ENCODE peak calls at places on chromosomes 4 and X, in five cellular contexts. M is transverse colon, G is WERI-Rb-1, O is brain microvascular endothelial cell, K is right lobe of liver. V is an unnamed sample.

GRCh38 chr4:173301518-173302201 is 32.5 kb downstream of the HMGB2 start:
- DNase-seq in M (no peak), G (no peak), O (peak; percentile 39), K (no peak), V (no peak)

GRCh38 chr4:151165205-151166000 is 66.0 kb downstream of the RPS3A start:
- DNase-seq in M (no peak), G (no peak), O (no peak), K (no peak), V (no peak)

GRCh38 chrX:122835886-122836285 is 348.2 kb upstream of the GRIA3 start:
- DNase-seq in M (no peak), G (no peak), O (no peak), K (no peak), V (no peak)

GRCh38 chr4:98786866-98787265 is 128.5 kb upstream of the TSPAN5 start:
- DNase-seq in M (no peak), G (no peak), O (no peak), K (no peak), V (no peak)

GRCh38 chrX:21740329-21741274 is 17.3 kb downstream of the SMPX start:
- DNase-seq in M (peak; percentile 10), G (peak; percentile 16), O (peak; percentile 26), K (peak; percentile 86), V (no peak)

GRCh38 chr4:67465763-67466052 is 79.6 kb downstream of the CENPC start:
- DNase-seq in M (no peak), G (no peak), O (no peak), K (no peak), V (no peak)

GRCh38 chr4:104896623-104897296 is 249.9 kb upstream of the TET2 start:
- DNase-seq in M (no peak), G (no peak), O (no peak), K (no peak), V (peak; percentile 26)

GRCh38 chr4:139229534-139230039 is 50.4 kb downstream of the MGARP start:
- DNase-seq in M (no peak), G (no peak), O (peak; percentile 43), K (no peak), V (no peak)

GRCh38 chrX:10922158-10922557 is 189.0 kb upstream of the HCCS start:
- DNase-seq in M (no peak), G (no peak), O (peak; percentile 72), K (no peak), V (no peak)

GRCh38 chr4:119025916-119026661 is 109.5 kb upstream of the MYOZ2 start:
- DNase-seq in M (peak; percentile 27), G (no peak), O (peak; percentile 78), K (no peak), V (no peak)

GRCh38 chr4:48429709-48430474 is 53.3 kb upstream of the SLC10A4 start:
- DNase-seq in M (no peak), G (no peak), O (no peak), K (no peak), V (no peak)

GRCh38 chrX:53476371-53476770 is 42.2 kb upstream of the HSD17B10 start:
- DNase-seq in M (no peak), G (no peak), O (peak; percentile 51), K (no peak), V (no peak)

DNA sequence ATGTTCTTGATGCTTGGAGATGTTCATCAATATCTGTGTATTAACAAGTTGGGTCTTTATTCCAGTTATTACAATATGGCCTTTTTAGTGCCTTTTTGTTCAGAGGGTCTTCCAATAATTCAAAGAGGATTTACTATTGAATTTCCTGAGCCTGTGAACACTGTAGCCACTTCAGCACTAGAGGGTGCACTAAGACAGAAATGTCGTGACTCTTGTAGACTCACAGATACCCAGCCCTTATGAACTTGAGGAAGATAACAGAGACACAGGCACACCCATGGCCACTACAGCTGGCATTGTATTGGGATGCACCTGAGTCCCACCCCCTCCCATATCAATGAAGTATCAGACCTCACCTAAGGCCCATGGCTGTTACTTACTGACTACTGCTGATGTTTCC is 54.4 kb upstream of the ACTRT1 start:
- DNase-seq in M (no peak), G (peak; percentile 39), O (no peak), K (no peak), V (no peak)
- TF ChIP-seq CTCF in M (no peak), G (peak; percentile 66), O (no peak), K (peak; percentile 50), V (peak; percentile 50)

GRCh38 chr4:156146581-156146980 is 192.9 kb upstream of the CTSO start:
- DNase-seq in M (no peak), G (no peak), O (no peak), K (no peak), V (no peak)

GRCh38 chr4:156144961-156145360 is 191.3 kb upstream of the CTSO start:
- DNase-seq in M (no peak), G (no peak), O (no peak), K (no peak), V (no peak)
- H3K4me3 ChIP-seq in M (no peak overlapping the region), G (no peak overlapping the region), O (no peak overlapping the region), K (no peak overlapping the region), V (no peak overlapping the region)

GRCh38 chr4:140497776-140498636 is at the start of gene MGAT4D:
- DNase-seq in M (peak; percentile 22), G (no peak), O (no peak), K (no peak), V (no peak)

GRCh38 chr4:140497428-140497775 is 691 bp downstream of the MGAT4D start:
- DNase-seq in M (no peak), G (no peak), O (no peak), K (no peak), V (no peak)
- H3K27me3 ChIP-seq in M (peaks cover 65% of the 10 kb centered on the region), G (no peaks in the 10 kb centered on the region), O (peaks cover 38% of the 10 kb centered on the region), K (peaks cover 22% of the 10 kb centered on the region), V (no peaks in the 10 kb centered on the region)

DNA sequence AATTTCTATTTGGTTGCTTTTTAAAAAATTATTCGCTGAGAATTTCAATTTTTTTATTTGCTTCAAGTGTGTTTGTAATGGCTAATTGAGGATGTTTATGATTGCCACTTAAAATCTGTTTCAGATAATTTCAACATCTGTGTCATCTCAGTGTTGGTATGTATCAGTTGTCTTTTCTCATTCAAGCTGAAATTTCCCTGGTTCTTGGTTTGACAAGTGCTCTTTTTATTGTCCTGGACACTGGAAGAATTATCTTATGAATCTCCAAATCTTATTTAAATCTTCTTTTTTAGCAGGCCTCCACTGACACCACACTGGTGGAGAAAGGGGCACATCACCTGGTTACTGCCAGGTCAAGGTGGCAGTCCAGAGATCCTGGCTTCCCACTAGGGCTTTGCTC is 21.5 kb downstream of the CHST7 start:
- DNase-seq in M (no peak), G (no peak), O (no peak), K (no peak), V (no peak)
- TF ChIP-seq CTCF in M (no peak), G (no peak), O (no peak), K (no peak), V (no peak)

DNA sequence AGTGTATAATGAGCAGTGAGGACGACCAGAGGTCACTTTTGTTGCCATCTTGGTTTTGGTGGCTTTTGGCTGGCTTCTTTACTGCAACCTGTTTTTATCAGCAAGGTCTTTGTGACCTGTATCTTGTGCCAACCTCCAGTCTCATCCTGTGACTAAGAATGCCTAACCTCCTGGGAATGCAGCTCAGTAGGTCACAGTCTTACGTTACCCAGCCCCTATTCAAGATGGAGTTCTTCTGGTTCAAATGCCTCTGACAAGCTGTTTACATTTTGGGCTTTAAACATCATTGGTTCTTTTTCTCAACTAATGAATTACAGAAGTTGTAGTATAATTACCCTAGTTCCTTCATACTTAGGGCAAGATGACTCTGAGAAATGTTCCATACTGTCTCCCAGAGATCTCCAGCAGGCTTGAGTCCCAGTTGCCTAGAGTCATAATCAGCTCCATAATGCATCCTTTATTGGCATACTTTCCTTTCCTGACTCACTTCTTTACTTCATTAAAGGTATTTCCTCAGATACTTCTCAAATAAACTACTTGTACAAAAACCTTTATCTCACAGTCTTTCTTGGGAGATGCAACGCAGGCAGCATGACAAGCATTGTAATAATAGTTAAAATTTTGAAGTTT is 136.5 kb downstream of the KDM6A start:
- DNase-seq in M (no peak), G (no peak), O (no peak), K (no peak), V (no peak)
- H3K4me3 ChIP-seq in M (no peak overlapping the region), G (no peak overlapping the region), O (no peak overlapping the region), K (no peak overlapping the region), V (no peak overlapping the region)

GRCh38 chr4:95547708-95548471 is 883 bp downstream of the UNC5C start:
- DNase-seq in M (peak; percentile 13), G (peak; percentile 45), O (peak; percentile 9), K (peak; percentile 56), V (peak; percentile 15)
- H3K27me3 ChIP-seq in M (peaks cover 45% of the 10 kb centered on the region), G (no peaks in the 10 kb centered on the region), O (peaks cover 2% of the 10 kb centered on the region), K (peaks cover 10% of the 10 kb centered on the region), V (no peaks in the 10 kb centered on the region)

GRCh38 chrX:120514236-120514635 is 45.1 kb upstream of the LAMP2 start:
- DNase-seq in M (no peak), G (no peak), O (no peak), K (no peak), V (no peak)
- TF ChIP-seq CTCF in M (no peak), G (peak; percentile 45), O (peak; percentile 46), K (peak; percentile 60), V (peak; percentile 26)

DNA sequence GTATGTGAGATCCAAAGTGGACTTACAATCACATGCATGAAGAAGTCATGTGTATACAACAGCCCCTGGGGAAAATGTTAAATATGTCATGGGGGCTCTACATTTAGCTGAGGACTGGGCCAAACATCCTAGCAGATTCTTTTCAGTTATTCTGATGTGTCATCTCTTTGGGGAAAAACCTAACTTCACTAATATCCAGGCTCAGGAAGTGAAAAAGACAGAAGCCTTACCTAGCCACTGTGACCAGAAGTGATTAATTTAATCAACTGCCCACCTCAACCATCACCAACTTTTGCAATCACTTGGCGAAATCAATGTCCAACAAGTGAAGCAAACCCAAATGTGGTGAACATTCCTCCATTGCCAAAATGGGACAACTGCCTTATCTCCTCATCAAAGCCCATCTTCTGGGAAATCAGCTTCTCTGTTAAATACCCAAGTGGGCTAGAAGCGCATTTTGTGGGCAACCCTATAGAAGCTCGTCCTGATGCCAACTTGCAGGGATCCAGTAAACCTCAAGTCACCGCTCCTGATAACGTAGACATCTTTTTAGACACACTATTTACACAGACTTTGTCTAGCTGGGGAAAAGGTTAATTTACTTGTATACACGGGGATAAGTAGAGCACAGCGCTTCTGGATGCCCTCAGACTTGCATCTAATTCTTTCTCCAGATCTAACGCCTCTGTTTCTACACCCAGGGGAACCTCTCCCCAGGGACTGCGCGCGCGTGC is 1.4 kb upstream of the HHIP start:
- DNase-seq in M (no peak), G (no peak), O (no peak), K (no peak), V (no peak)
- H3K4me3 ChIP-seq in M (no peak overlapping the region), G (no peak overlapping the region), O (peak overlapping the region; percentile 84), K (no peak overlapping the region), V (no peak overlapping the region)

DNA sequence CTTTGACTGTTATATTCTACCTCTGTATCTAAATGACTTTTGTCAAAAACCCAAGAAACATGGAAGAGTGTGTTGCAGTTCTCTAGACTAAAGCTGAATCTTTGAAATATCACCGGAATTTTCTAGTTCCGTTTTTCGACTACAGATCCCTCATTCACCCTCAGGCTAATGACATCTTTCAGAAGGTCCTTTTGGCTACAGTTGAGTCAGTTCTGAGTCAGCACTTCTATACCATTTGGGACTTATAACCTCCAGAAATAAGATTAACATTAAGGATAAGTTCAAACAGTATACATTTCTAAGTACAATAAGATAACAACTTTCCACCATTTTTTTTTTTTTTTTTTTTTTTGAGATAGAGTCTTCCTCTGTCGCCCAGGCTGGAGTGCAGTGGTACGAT is 331.0 kb upstream of the CPXCR1 start:
- DNase-seq in M (no peak), G (no peak), O (no peak), K (no peak), V (no peak)
- H3K27me3 ChIP-seq in M (no peaks in the 10 kb centered on the region), G (peaks cover 10% of the 10 kb centered on the region), O (no peaks in the 10 kb centered on the region), K (no peaks in the 10 kb centered on the region), V (no peaks in the 10 kb centered on the region)